ENCODE peak calls at places on chromosomes 2 and 18, in six cellular contexts. B is ELR, F is breast epithelium, U is cardiac muscle cell, E is fibroblast of lung, R is tibial artery. Y is an unnamed sample.

GRCh38 chr2:2691419-2691818 is 360.3 kb upstream of the MYT1L start:
- DNase-seq in B (no peak), F (no peak), U (no peak), E (no peak), R (no peak), Y (no peak)

GRCh38 chr2:111119004-111119846 is 1.5 kb upstream of the BCL2L11 start:
- DNase-seq in B (no peak), F (no peak), U (peak), E (peak), R (peak), Y (peak)

GRCh38 chr18:31617029-31617717 is 25.5 kb downstream of the TTR start:
- DNase-seq in B (no peak), F (no peak), U (no peak), E (no peak), R (no peak), Y (no peak)

GRCh38 chr2:215920244-215921100 is 92.9 kb downstream of the MREG start:
- DNase-seq in B (peak), F (no peak), U (peak), E (peak), R (peak), Y (peak)

GRCh38 chr2:241123816-241124536 is 21.9 kb upstream of the MTERF4 start:
- DNase-seq in B (no peak), F (peak), U (no peak), E (no peak), R (peak), Y (no peak)

GRCh38 chr2:232073031-232073430 is 111.5 kb downstream of the DIS3L2 start:
- DNase-seq in B (no peak), F (no peak), U (peak), E (no peak), R (no peak), Y (no peak)

GRCh38 chr2:194095359-194095758 is 1561.7 kb upstream of the SLC39A10 start:
- DNase-seq in B (no peak), F (no peak), U (no peak), E (no peak), R (no peak), Y (no peak)

GRCh38 chr2:9057939-9058761 is 54.7 kb upstream of the MBOAT2 start:
- DNase-seq in B (peak), F (no peak), U (no peak), E (peak), R (no peak), Y (no peak)

GRCh38 chr18:25230658-25231326 is 121.2 kb downstream of the ZNF521 start:
- DNase-seq in B (peak), F (peak), U (no peak), E (peak), R (peak), Y (no peak)

GRCh38 chr2:192195548-192196418 is 1.1 kb upstream of the TMEFF2 start:
- DNase-seq in B (peak), F (no peak), U (peak), E (peak), R (peak), Y (peak)

GRCh38 chr2:54083021-54083420 is 32.4 kb upstream of the ACYP2 start:
- DNase-seq in B (no peak), F (no peak), U (no peak), E (no peak), R (no peak), Y (peak)

GRCh38 chr2:242075683-242076082 is 206.2 kb downstream of the RTP5 start:
- DNase-seq in B (no peak), F (no peak), U (no peak), E (peak), R (no peak), Y (no peak)

GRCh38 chr2:208820289-208820688 is 413.7 kb downstream of the PTH2R start:
- DNase-seq in B (peak), F (no peak), U (peak), E (no peak), R (no peak), Y (peak)

GRCh38 chr2:33275689-33276444 is 200.6 kb upstream of the RASGRP3 start:
- DNase-seq in B (peak), F (no peak), U (no peak), E (peak), R (peak), Y (no peak)

GRCh38 chr2:88452151-88452851 is at the start of gene FOXI3:
- DNase-seq in B (no peak), F (no peak), U (peak), E (no peak), R (peak), Y (peak)

GRCh38 chr2:68971591-68972231 is 2.7 kb upstream of the GKN1 start:
- DNase-seq in B (peak), F (no peak), U (no peak), E (peak), R (no peak), Y (no peak)

GRCh38 chr2:240903191-240904060 is 2.7 kb upstream of the CROCC2 start:
- DNase-seq in B (no peak), F (no peak), U (no peak), E (no peak), R (no peak), Y (no peak)

GRCh38 chr18:48829443-48830149 is 121.2 kb downstream of the SMAD7 start:
- DNase-seq in B (no peak), F (peak), U (peak), E (no peak), R (peak), Y (peak)

GRCh38 chr2:99386011-99386410 is 48.8 kb downstream of the EIF5B start:
- DNase-seq in B (peak), F (no peak), U (no peak), E (no peak), R (no peak), Y (no peak)

GRCh38 chr2:237198144-237198900 is 112.6 kb downstream of the COPS8 start:
- DNase-seq in B (peak), F (no peak), U (no peak), E (peak), R (no peak), Y (no peak)

GRCh38 chr18:28559511-28559910 is 382.6 kb upstream of the CDH2 start:
- DNase-seq in B (no peak), F (no peak), U (no peak), E (no peak), R (no peak), Y (no peak)

GRCh38 chr2:205734436-205734835 is 52.1 kb downstream of the NRP2 start:
- DNase-seq in B (peak), F (no peak), U (peak), E (peak), R (no peak), Y (peak)

GRCh38 chr18:51643483-51643882 is 446.0 kb upstream of the MEX3C start:
- DNase-seq in B (no peak), F (no peak), U (no peak), E (no peak), R (no peak), Y (no peak)

GRCh38 chr18:8994603-8995002 is 107.9 kb upstream of the NDUFV2 start:
- DNase-seq in B (peak), F (no peak), U (no peak), E (no peak), R (no peak), Y (no peak)

GRCh38 chr2:55232863-55233657 is 572 bp downstream of the RPS27A start:
- DNase-seq in B (peak), F (no peak), U (peak), E (peak), R (peak), Y (peak)

GRCh38 chr2:207770602-207771404 is 1.1 kb upstream of the FZD5 start:
- DNase-seq in B (peak), F (no peak), U (no peak), E (no peak), R (no peak), Y (peak)

GRCh38 chr2:42127425-42128424 is 41.4 kb upstream of the EML4 start:
- DNase-seq in B (peak), F (no peak), U (no peak), E (no peak), R (no peak), Y (no peak)

GRCh38 chr2:200673191-200673590 is 87.4 kb downstream of the AOX1 start:
- DNase-seq in B (no peak), F (no peak), U (no peak), E (no peak), R (no peak), Y (no peak)

GRCh38 chr18:58567453-58568196 is 61.3 kb downstream of the ALPK2 start:
- DNase-seq in B (peak), F (no peak), U (no peak), E (peak), R (no peak), Y (no peak)

GRCh38 chr18:27411911-27412310 is 226.8 kb upstream of the CHST9 start:
- DNase-seq in B (no peak), F (no peak), U (no peak), E (no peak), R (no peak), Y (no peak)

GRCh38 chr18:36186461-36187137 is 698 bp upstream of the MOCOS start:
- DNase-seq in B (peak), F (peak), U (no peak), E (peak), R (no peak), Y (peak)

GRCh38 chr2:102350118-102350793 is 5.3 kb upstream of the IL18R1 start:
- DNase-seq in B (no peak), F (no peak), U (no peak), E (no peak), R (no peak), Y (no peak)

GRCh38 chr2:190853659-190854386 is 26.8 kb upstream of the GLS start:
- DNase-seq in B (no peak), F (no peak), U (no peak), E (no peak), R (no peak), Y (no peak)

GRCh38 chr18:48333563-48333962 is 75.6 kb downstream of the ZBTB7C start:
- DNase-seq in B (no peak), F (no peak), U (peak), E (no peak), R (no peak), Y (peak)

GRCh38 chr2:197168705-197169104 is 141.9 kb downstream of the ANKRD44 start:
- DNase-seq in B (peak), F (peak), U (peak), E (peak), R (no peak), Y (peak)

GRCh38 chr2:236403811-236404210 is 139.6 kb upstream of the ASB18 start:
- DNase-seq in B (no peak), F (no peak), U (no peak), E (no peak), R (no peak), Y (no peak)

GRCh38 chr2:121175326-121175725 is 109.7 kb downstream of the TFCP2L1 start:
- DNase-seq in B (no peak), F (no peak), U (no peak), E (no peak), R (no peak), Y (no peak)

GRCh38 chr2:216298719-216299118 is 73.6 kb downstream of the MARCHF4 start:
- DNase-seq in B (peak), F (no peak), U (no peak), E (no peak), R (no peak), Y (no peak)

GRCh38 chr2:181124499-181124898 is 144.1 kb downstream of the UBE2E3 start:
- DNase-seq in B (peak), F (no peak), U (no peak), E (peak), R (no peak), Y (no peak)

Y was measured in neural progenitor cell.